ENCODE peak calls at places on chromosomes 5 and 9, in nine cellular contexts. D, O, R, W, M, Y, E, P and N are unnamed samples.

GRCh38 chr5:142674438-142675210 is 11.3 kb downstream of the FGF1 start:
- DNase-seq in D (no peak), O (no peak), R (no peak), W (no peak), M (peak; percentile 57), Y (no peak), E (no peak), P (no peak), N (no peak)

GRCh38 chr5:176543428-176544182 is 5.5 kb upstream of the CDHR2 start:
- DNase-seq in D (peak; percentile 76), O (peak; percentile 48), R (peak; percentile 90), W (peak; percentile 57), M (peak; percentile 56), Y (no peak), E (peak; percentile 79), P (no peak), N (peak; percentile 67)

GRCh38 chr9:74951725-74952151 is 974 bp downstream of the C9orf40 start:
- DNase-seq in D (peak; percentile 22), O (no peak), R (peak; percentile 77), W (no peak), M (peak; percentile 28), Y (no peak), E (peak; percentile 48), P (peak; percentile 73), N (peak; percentile 58)

GRCh38 chr9:122261469-122261881 is 3.2 kb downstream of the RBM18 start:
- DNase-seq in D (peak; percentile 71), O (peak; percentile 78), R (peak; percentile 69), W (no peak), M (peak; percentile 82), Y (no peak), E (peak; percentile 76), P (peak; percentile 89), N (no peak)

GRCh38 chr9:12956805-12957204 is 182.0 kb downstream of the LURAP1L start:
- DNase-seq in D (no peak), O (no peak), R (no peak), W (no peak), M (peak; percentile 70), Y (no peak), E (no peak), P (no peak), N (no peak)

GRCh38 chr9:119156354-119156753 is 212.9 kb downstream of the BRINP1 start:
- DNase-seq in D (no peak), O (no peak), R (no peak), W (no peak), M (no peak), Y (no peak), E (no peak), P (no peak), N (no peak)

GRCh38 chr5:96431376-96432244 is 1.4 kb downstream of the PCSK1 start:
- DNase-seq in D (no peak), O (no peak), R (no peak), W (peak; percentile 29), M (peak; percentile 57), Y (no peak), E (no peak), P (no peak), N (peak; percentile 12)

GRCh38 chr5:159442210-159442850 is 112.0 kb upstream of the IL12B start:
- DNase-seq in D (no peak), O (no peak), R (no peak), W (no peak), M (no peak), Y (no peak), E (peak; percentile 39), P (no peak), N (no peak)

GRCh38 chr5:125317546-125317995 is 571.1 kb upstream of the ZNF608 start:
- DNase-seq in D (no peak), O (no peak), R (no peak), W (peak; percentile 95), M (no peak), Y (no peak), E (no peak), P (no peak), N (no peak)

GRCh38 chr9:79542735-79543504 is 28.8 kb upstream of the TLE4 start:
- DNase-seq in D (no peak), O (no peak), R (no peak), W (no peak), M (no peak), Y (no peak), E (no peak), P (no peak), N (no peak)

GRCh38 chr9:100277166-100277979 is 75.4 kb downstream of the TEX10 start:
- DNase-seq in D (no peak), O (no peak), R (no peak), W (no peak), M (peak; percentile 56), Y (no peak), E (no peak), P (no peak), N (no peak)

GRCh38 chr9:129888809-129889460 is 53.7 kb downstream of the USP20 start:
- DNase-seq in D (no peak), O (no peak), R (no peak), W (no peak), M (no peak), Y (no peak), E (no peak), P (no peak), N (peak; percentile 31)